ENCODE peak calls at places on chromosome 1, in four cellular contexts. N, S, C and Y are unnamed samples.
A peak's percentile ranks its signal among the peaks of the same experiment; 100 is the strongest.

GRCh38 chr1:17277511-17278159 is 28.7 kb downstream of the PADI3 start:
- DNase-seq in N (no peak), S (no peak), C (no peak), Y (no peak)

GRCh38 chr1:81876901-81877750 is 76.4 kb downstream of the ADGRL2 start:
- DNase-seq in N (no peak), S (no peak), C (peak; percentile 83), Y (no peak)

GRCh38 chr1:184392779-184393522 is 6.1 kb downstream of the C1orf21 start:
- DNase-seq in N (no peak), S (no peak), C (no peak), Y (peak; percentile 46)

GRCh38 chr1:210360852-210361477 is 32.3 kb downstream of the HHAT start:
- DNase-seq in N (peak; percentile 51), S (peak; percentile 80), C (peak; percentile 49), Y (no peak)

GRCh38 chr1:203512830-203513578 is 19.1 kb downstream of the OPTC start:
- DNase-seq in N (no peak), S (no peak), C (peak; percentile 85), Y (no peak)

GRCh38 chr1:44609412-44609767 is 64.9 kb downstream of the TMEM53 start:
- DNase-seq in N (peak; percentile 85), S (no peak), C (peak; percentile 18), Y (no peak)

GRCh38 chr1:156760092-156760795 is 7.1 kb upstream of the PRCC start:
- DNase-seq in N (peak; percentile 19), S (no peak), C (no peak), Y (no peak)

GRCh38 chr1:25687221-25688017 is 70.8 kb downstream of the MAN1C1 start:
- DNase-seq in N (no peak), S (no peak), C (no peak), Y (no peak)

GRCh38 chr1:240293706-240294105 is 202.0 kb downstream of the FMN2 start:
- DNase-seq in N (no peak), S (no peak), C (no peak), Y (no peak)

GRCh38 chr1:241531195-241532172 is 694 bp upstream of the KMO start:
- DNase-seq in N (peak; percentile 54), S (peak; percentile 90), C (peak; percentile 79), Y (no peak)

GRCh38 chr1:210586785-210587184 is 258.1 kb downstream of the HHAT start:
- DNase-seq in N (no peak), S (no peak), C (no peak), Y (no peak)

GRCh38 chr1:8495928-8496401 is 178.1 kb downstream of the SLC45A1 start:
- DNase-seq in N (no peak), S (no peak), C (no peak), Y (no peak)

GRCh38 chr1:165833358-165833757 is 5.9 kb downstream of the UCK2 start:
- DNase-seq in N (no peak), S (no peak), C (no peak), Y (no peak)

GRCh38 chr1:203127672-203128611 is at the start of gene ADORA1:
- DNase-seq in N (peak; percentile 87), S (peak; percentile 73), C (no peak), Y (no peak)

GRCh38 chr1:59949648-59950047 is 23.1 kb upstream of the CYP2J2 start:
- DNase-seq in N (no peak), S (no peak), C (no peak), Y (no peak)

GRCh38 chr1:115989711-115990110 is 13.4 kb downstream of the SLC22A15 start:
- DNase-seq in N (no peak), S (no peak), C (no peak), Y (no peak)

GRCh38 chr1:237032029-237032428 is 10.0 kb upstream of the RYR2 start:
- DNase-seq in N (no peak), S (no peak), C (no peak), Y (no peak)

GRCh38 chr1:165841582-165842362 is 14.4 kb downstream of the UCK2 start:
- DNase-seq in N (no peak), S (no peak), C (peak; percentile 51), Y (no peak)

GRCh38 chr1:67537647-67538018 is 107.4 kb upstream of the SERBP1 start:
- DNase-seq in N (no peak), S (no peak), C (no peak), Y (no peak)

GRCh38 chr1:80722611-80723010 is 1078.1 kb upstream of the ADGRL2 start:
- DNase-seq in N (no peak), S (no peak), C (no peak), Y (no peak)

GRCh38 chr1:108050134-108050533 is 85.2 kb upstream of the VAV3 start:
- DNase-seq in N (no peak), S (no peak), C (peak; percentile 9), Y (no peak)

GRCh38 chr1:4425892-4426291 is 228.5 kb upstream of the AJAP1 start:
- DNase-seq in N (peak; percentile 41), S (peak; percentile 43), C (no peak), Y (no peak)

GRCh38 chr1:222828939-222829338 is 14.1 kb downstream of the DISP1 start:
- DNase-seq in N (no peak), S (peak; percentile 13), C (no peak), Y (no peak)

GRCh38 chr1:158095737-158096335 is 84.9 kb upstream of the CD1D start:
- DNase-seq in N (peak; percentile 61), S (peak; percentile 48), C (peak; percentile 41), Y (no peak)

GRCh38 chr1:88237026-88237425 is 447.0 kb upstream of the PKN2 start:
- DNase-seq in N (peak; percentile 42), S (no peak), C (no peak), Y (no peak)

GRCh38 chr1:211625040-211625439 is 46.1 kb upstream of the SLC30A1 start:
- DNase-seq in N (no peak), S (peak; percentile 45), C (no peak), Y (no peak)

GRCh38 chr1:32361674-32362473 is 411 bp downstream of the FAM229A start:
- DNase-seq in N (peak; percentile 74), S (no peak), C (peak; percentile 41), Y (no peak)

GRCh38 chr1:108636876-108637275 is 24.0 kb downstream of the HENMT1 start:
- DNase-seq in N (no peak), S (no peak), C (no peak), Y (no peak)

GRCh38 chr1:24928631-24929090 is 1.4 kb downstream of the RUNX3 start:
- DNase-seq in N (peak; percentile 66), S (peak; percentile 68), C (no peak), Y (no peak)

GRCh38 chr1:34597877-34598514 is 156.9 kb upstream of the GJB5 start:
- DNase-seq in N (peak; percentile 89), S (peak; percentile 59), C (peak; percentile 10), Y (peak; percentile 30)

GRCh38 chr1:219279017-219279770 is 105.5 kb downstream of the LYPLAL1 start:
- DNase-seq in N (no peak), S (no peak), C (peak; percentile 87), Y (no peak)

GRCh38 chr1:161182214-161182613 is 4.9 kb upstream of the B4GALT3 start:
- DNase-seq in N (no peak), S (peak; percentile 89), C (no peak), Y (no peak)

GRCh38 chr1:39642796-39643195 is 3.4 kb upstream of the HEYL start:
- DNase-seq in N (no peak), S (no peak), C (no peak), Y (no peak)

DNA sequence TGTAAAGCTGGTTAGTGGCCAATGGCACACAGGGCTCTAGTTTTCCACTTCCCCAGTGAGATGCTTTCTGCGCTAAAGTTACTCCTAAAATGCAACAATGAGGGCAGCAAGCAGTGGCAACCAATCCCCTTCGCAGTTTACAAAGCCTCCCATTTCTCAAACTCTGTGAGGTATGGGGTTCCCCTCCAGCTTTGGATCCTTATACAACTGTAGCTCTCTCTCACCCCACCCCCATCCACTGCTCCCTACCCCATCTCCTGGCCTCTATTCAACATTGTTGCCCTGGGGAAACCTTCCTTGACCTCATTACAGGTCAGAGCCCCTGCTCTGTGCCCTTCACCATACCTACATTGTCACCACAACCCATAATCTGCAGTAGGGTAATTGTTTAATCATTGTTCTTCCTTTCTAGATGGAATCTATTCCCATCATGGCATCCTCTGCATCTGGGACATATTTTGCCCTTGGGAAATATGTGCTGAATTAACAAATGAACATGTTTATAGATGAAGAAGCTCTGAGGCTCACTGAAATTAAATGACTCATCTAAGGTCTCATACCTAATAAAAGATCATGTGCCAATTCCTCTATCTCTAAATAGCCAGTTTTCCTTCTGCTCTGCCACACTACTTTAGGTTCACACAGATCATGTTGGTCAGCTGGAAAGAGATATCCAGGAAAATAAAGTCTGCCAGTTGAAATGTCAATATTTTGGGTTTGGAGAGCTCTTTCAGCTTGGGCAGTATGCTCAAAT is 12.6 kb downstream of the KIAA0040 start:
- DNase-seq in N (no peak), S (no peak), C (no peak), Y (no peak)
- H3K9ac ChIP-seq in N (no peak overlapping the region), S (no peak overlapping the region), C (no peak overlapping the region), Y (no peak overlapping the region)

GRCh38 chr1:181772714-181773113 is 288.8 kb downstream of the ZNF648 start:
- DNase-seq in N (no peak), S (no peak), C (no peak), Y (no peak)
- H2AFZ ChIP-seq in N (no peak overlapping the region), S (no peak overlapping the region), C (no peak overlapping the region), Y (no peak overlapping the region)

GRCh38 chr1:36612881-36613280 is 130.2 kb upstream of the CSF3R start:
- DNase-seq in N (peak; percentile 33), S (no peak), C (no peak), Y (no peak)
- TF ChIP-seq CTCF in N (peak; percentile 51), S (no peak), C (no peak), Y (no peak)

GRCh38 chr1:41356752-41357151 is 4.5 kb upstream of the FOXO6 start:
- DNase-seq in N (peak; percentile 0), S (no peak), C (no peak), Y (no peak)
- H3K9ac ChIP-seq in N (no peak overlapping the region), S (no peak overlapping the region), C (no peak overlapping the region), Y (no peak overlapping the region)

GRCh38 chr1:227317541-227318002 is 720 bp downstream of the CDC42BPA start:
- DNase-seq in N (peak; percentile 80), S (peak; percentile 47), C (peak; percentile 84), Y (no peak)
- H2AFZ ChIP-seq in N (peak overlapping the region; percentile 79), S (peak overlapping the region; percentile 65), C (no peak overlapping the region), Y (peak overlapping the region; percentile 63)